ENCODE peak calls at places on chromosome 4, in six cellular contexts. One of them, this sample, is unnamed.

GRCh38 chr4:187046471-187046870 is 322.8 kb upstream of the FAT1 start:
- DNase-seq in WTC11: no peak
- DNase-seq in left cardiac atrium: no peak
- DNase-seq in GM04503: no peak
- DNase-seq in EL: no peak
- DNase-seq in Right ventricle myocardium inferior: no peak
- DNase-seq in this sample: no peak

GRCh38 chr4:139844057-139844456 is 178.4 kb downstream of the MGST2 start:
- DNase-seq in WTC11: no peak
- DNase-seq in left cardiac atrium: no peak
- DNase-seq in GM04503: no peak
- DNase-seq in EL: peak
- DNase-seq in Right ventricle myocardium inferior: no peak
- DNase-seq in this sample: no peak

GRCh38 chr4:23856630-23857029 is 33.2 kb downstream of the PPARGC1A start:
- DNase-seq in WTC11: no peak
- DNase-seq in left cardiac atrium: peak
- DNase-seq in GM04503: no peak
- DNase-seq in EL: no peak
- DNase-seq in Right ventricle myocardium inferior: no peak
- DNase-seq in this sample: no peak

GRCh38 chr4:139243448-139244365 is 36.3 kb downstream of the MGARP start:
- DNase-seq in WTC11: no peak
- DNase-seq in left cardiac atrium: no peak
- DNase-seq in GM04503: peak
- DNase-seq in EL: peak
- DNase-seq in Right ventricle myocardium inferior: no peak
- DNase-seq in this sample: no peak

GRCh38 chr4:13903851-13904340 is 276.4 kb upstream of the BOD1L1 start:
- DNase-seq in WTC11: no peak
- DNase-seq in left cardiac atrium: no peak
- DNase-seq in GM04503: no peak
- DNase-seq in EL: no peak
- DNase-seq in Right ventricle myocardium inferior: no peak
- DNase-seq in this sample: no peak

GRCh38 chr4:65635051-65635821 is 35.1 kb downstream of the EPHA5 start:
- DNase-seq in WTC11: no peak
- DNase-seq in left cardiac atrium: no peak
- DNase-seq in GM04503: no peak
- DNase-seq in EL: no peak
- DNase-seq in Right ventricle myocardium inferior: no peak
- DNase-seq in this sample: no peak

GRCh38 chr4:101198741-101199339 is 148.5 kb downstream of the PPP3CA start:
- DNase-seq in WTC11: no peak
- DNase-seq in left cardiac atrium: no peak
- DNase-seq in GM04503: no peak
- DNase-seq in EL: no peak
- DNase-seq in Right ventricle myocardium inferior: no peak
- DNase-seq in this sample: no peak

GRCh38 chr4:173436149-173436579 is 37.2 kb upstream of the SCRG1 start:
- DNase-seq in WTC11: no peak
- DNase-seq in left cardiac atrium: no peak
- DNase-seq in GM04503: peak
- DNase-seq in EL: peak
- DNase-seq in Right ventricle myocardium inferior: no peak
- DNase-seq in this sample: no peak

GRCh38 chr4:158211288-158211687 is 1.0 kb downstream of the TMEM144 start:
- DNase-seq in WTC11: no peak
- DNase-seq in left cardiac atrium: no peak
- DNase-seq in GM04503: no peak
- DNase-seq in EL: no peak
- DNase-seq in Right ventricle myocardium inferior: no peak
- DNase-seq in this sample: no peak

GRCh38 chr4:89171176-89171575 is 59.8 kb downstream of the TIGD2 start:
- DNase-seq in WTC11: no peak
- DNase-seq in left cardiac atrium: no peak
- DNase-seq in GM04503: no peak
- DNase-seq in EL: no peak
- DNase-seq in Right ventricle myocardium inferior: no peak
- DNase-seq in this sample: no peak

GRCh38 chr4:25160714-25161598 is 707 bp upstream of the SEPSECS start:
- DNase-seq in WTC11: no peak
- DNase-seq in left cardiac atrium: no peak
- DNase-seq in GM04503: no peak
- DNase-seq in EL: peak
- DNase-seq in Right ventricle myocardium inferior: no peak
- DNase-seq in this sample: no peak

GRCh38 chr4:118032691-118033090 is 1.6 kb upstream of the NDST3 start:
- DNase-seq in WTC11: peak
- DNase-seq in left cardiac atrium: no peak
- DNase-seq in GM04503: no peak
- DNase-seq in EL: no peak
- DNase-seq in Right ventricle myocardium inferior: peak
- DNase-seq in this sample: no peak

GRCh38 chr4:13815231-13815630 is 187.7 kb upstream of the BOD1L1 start:
- DNase-seq in WTC11: no peak
- DNase-seq in left cardiac atrium: no peak
- DNase-seq in GM04503: no peak
- DNase-seq in EL: no peak
- DNase-seq in Right ventricle myocardium inferior: no peak
- DNase-seq in this sample: no peak

GRCh38 chr4:138761638-138762205 is 253.9 kb upstream of the NOCT start:
- DNase-seq in WTC11: no peak
- DNase-seq in left cardiac atrium: no peak
- DNase-seq in GM04503: peak
- DNase-seq in EL: peak
- DNase-seq in Right ventricle myocardium inferior: no peak
- DNase-seq in this sample: no peak

GRCh38 chr4:25103423-25103822 is 56.8 kb downstream of the SEPSECS start:
- DNase-seq in WTC11: no peak
- DNase-seq in left cardiac atrium: peak
- DNase-seq in GM04503: no peak
- DNase-seq in EL: no peak
- DNase-seq in Right ventricle myocardium inferior: no peak
- DNase-seq in this sample: no peak

GRCh38 chr4:58871509-58871908 is 1761.3 kb upstream of the IGFBP7 start:
- DNase-seq in WTC11: no peak
- DNase-seq in left cardiac atrium: no peak
- DNase-seq in GM04503: no peak
- DNase-seq in EL: no peak
- DNase-seq in Right ventricle myocardium inferior: no peak
- DNase-seq in this sample: no peak

GRCh38 chr4:185127021-185127925 is 15.8 kb upstream of the SLC25A4 start:
- DNase-seq in WTC11: peak
- DNase-seq in left cardiac atrium: peak
- DNase-seq in GM04503: no peak
- DNase-seq in EL: peak
- DNase-seq in Right ventricle myocardium inferior: peak
- DNase-seq in this sample: peak

GRCh38 chr4:142940614-142941013 is 94.5 kb upstream of the INPP4B start:
- DNase-seq in WTC11: no peak
- DNase-seq in left cardiac atrium: peak
- DNase-seq in GM04503: no peak
- DNase-seq in EL: no peak
- DNase-seq in Right ventricle myocardium inferior: no peak
- DNase-seq in this sample: no peak

GRCh38 chr4:163331629-163332360 is 601 bp downstream of the NPY1R start:
- DNase-seq in WTC11: peak
- DNase-seq in left cardiac atrium: peak
- DNase-seq in GM04503: no peak
- DNase-seq in EL: peak
- DNase-seq in Right ventricle myocardium inferior: peak
- DNase-seq in this sample: peak

GRCh38 chr4:30717208-30718020 is 2.8 kb upstream of the PCDH7 start:
- DNase-seq in WTC11: peak
- DNase-seq in left cardiac atrium: peak
- DNase-seq in GM04503: no peak
- DNase-seq in EL: peak
- DNase-seq in Right ventricle myocardium inferior: peak
- DNase-seq in this sample: peak

GRCh38 chr4:55124337-55125076 is 888 bp downstream of the KDR start:
- DNase-seq in WTC11: peak
- DNase-seq in left cardiac atrium: peak
- DNase-seq in GM04503: no peak
- DNase-seq in EL: no peak
- DNase-seq in Right ventricle myocardium inferior: no peak
- DNase-seq in this sample: peak

GRCh38 chr4:122602277-122603142 is 18.4 kb downstream of the IL21 start:
- DNase-seq in WTC11: no peak
- DNase-seq in left cardiac atrium: no peak
- DNase-seq in GM04503: no peak
- DNase-seq in EL: peak
- DNase-seq in Right ventricle myocardium inferior: no peak
- DNase-seq in this sample: no peak

GRCh38 chr4:141502755-141503154 is 133.6 kb upstream of the IL15 start:
- DNase-seq in WTC11: no peak
- DNase-seq in left cardiac atrium: no peak
- DNase-seq in GM04503: no peak
- DNase-seq in EL: no peak
- DNase-seq in Right ventricle myocardium inferior: no peak
- DNase-seq in this sample: no peak

GRCh38 chr4:52019941-52020657 is at the start of gene LRRC66:
- DNase-seq in WTC11: no peak
- DNase-seq in left cardiac atrium: no peak
- DNase-seq in GM04503: no peak
- DNase-seq in EL: no peak
- DNase-seq in Right ventricle myocardium inferior: no peak
- DNase-seq in this sample: no peak

GRCh38 chr4:118124977-118125376 is 90.7 kb downstream of the NDST3 start:
- DNase-seq in WTC11: no peak
- DNase-seq in left cardiac atrium: no peak
- DNase-seq in GM04503: no peak
- DNase-seq in EL: peak
- DNase-seq in Right ventricle myocardium inferior: no peak
- DNase-seq in this sample: no peak

GRCh38 chr4:26140150-26140898 is 180.5 kb upstream of the RBPJ start:
- DNase-seq in WTC11: no peak
- DNase-seq in left cardiac atrium: no peak
- DNase-seq in GM04503: peak
- DNase-seq in EL: peak
- DNase-seq in Right ventricle myocardium inferior: no peak
- DNase-seq in this sample: no peak

GRCh38 chr4:166675411-166675810 is 558.9 kb downstream of the SPOCK3 start:
- DNase-seq in WTC11: no peak
- DNase-seq in left cardiac atrium: no peak
- DNase-seq in GM04503: no peak
- DNase-seq in EL: peak
- DNase-seq in Right ventricle myocardium inferior: no peak
- DNase-seq in this sample: no peak

GRCh38 chr4:128225148-128225547 is 62.5 kb downstream of the PGRMC2 start:
- DNase-seq in WTC11: no peak
- DNase-seq in left cardiac atrium: no peak
- DNase-seq in GM04503: no peak
- DNase-seq in EL: peak
- DNase-seq in Right ventricle myocardium inferior: no peak
- DNase-seq in this sample: no peak